ENCODE peak calls at places on chromosomes 11 and 22, in four cellular contexts. One of them, this sample, is unnamed.

GRCh38 chr11:61027141-61027840 is 55.8 kb downstream of the CD6 start:
- DNase-seq in cardiac muscle cell: no peak
- DNase-seq in HCT116: no peak
- DNase-seq in heart left ventricle: no peak
- DNase-seq in this sample: no peak

GRCh38 chr11:111845256-111846028 is 25.9 kb downstream of the ALG9 start:
- DNase-seq in cardiac muscle cell: no peak
- DNase-seq in HCT116: no peak
- DNase-seq in heart left ventricle: no peak
- DNase-seq in this sample: no peak

GRCh38 chr11:111414267-111414931 is 35.3 kb upstream of the POU2AF1 start:
- DNase-seq in cardiac muscle cell: no peak
- DNase-seq in HCT116: no peak
- DNase-seq in heart left ventricle: no peak
- DNase-seq in this sample: no peak

GRCh38 chr11:11843642-11844041 is 1.9 kb downstream of the USP47 start:
- DNase-seq in cardiac muscle cell: no peak
- DNase-seq in HCT116: no peak
- DNase-seq in heart left ventricle: no peak
- DNase-seq in this sample: no peak

GRCh38 chr22:38167988-38168407 is 13.6 kb downstream of the PLA2G6 start:
- DNase-seq in cardiac muscle cell: no peak
- DNase-seq in HCT116: no peak
- DNase-seq in heart left ventricle: peak; percentile 93
- DNase-seq in this sample: peak; percentile 80

GRCh38 chr11:9060700-9061111 is 30.7 kb downstream of the SCUBE2 start:
- DNase-seq in cardiac muscle cell: peak; percentile 17
- DNase-seq in HCT116: no peak
- DNase-seq in heart left ventricle: no peak
- DNase-seq in this sample: no peak

GRCh38 chr11:69088676-69089146 is 40.0 kb downstream of the TPCN2 start:
- DNase-seq in cardiac muscle cell: peak; percentile 84
- DNase-seq in HCT116: peak; percentile 75
- DNase-seq in heart left ventricle: peak; percentile 69
- DNase-seq in this sample: peak; percentile 53

GRCh38 chr11:9574806-9575530 is 1.5 kb downstream of the WEE1 start:
- DNase-seq in cardiac muscle cell: peak; percentile 90
- DNase-seq in HCT116: peak; percentile 56
- DNase-seq in heart left ventricle: peak; percentile 65
- DNase-seq in this sample: peak; percentile 84

GRCh38 chr22:37848587-37849088 is 581 bp upstream of the EIF3L start:
- DNase-seq in cardiac muscle cell: no peak
- DNase-seq in HCT116: peak; percentile 31
- DNase-seq in heart left ventricle: no peak
- DNase-seq in this sample: no peak

GRCh38 chr11:23723861-23724260 is 773.0 kb upstream of the LUZP2 start:
- DNase-seq in cardiac muscle cell: no peak
- DNase-seq in HCT116: no peak
- DNase-seq in heart left ventricle: no peak
- DNase-seq in this sample: no peak

GRCh38 chr22:23565288-23565941 is 14.7 kb downstream of the IGLL1 start:
- DNase-seq in cardiac muscle cell: peak; percentile 64
- DNase-seq in HCT116: peak; percentile 4
- DNase-seq in heart left ventricle: no peak
- DNase-seq in this sample: no peak

GRCh38 chr11:9091044-9091936 is at the start of gene SCUBE2:
- DNase-seq in cardiac muscle cell: peak; percentile 35
- DNase-seq in HCT116: no peak
- DNase-seq in heart left ventricle: no peak
- DNase-seq in this sample: no peak

GRCh38 chr11:11426226-11426915 is 73.3 kb upstream of the CSNK2A3 start:
- DNase-seq in cardiac muscle cell: no peak
- DNase-seq in HCT116: no peak
- DNase-seq in heart left ventricle: no peak
- DNase-seq in this sample: no peak

GRCh38 chr22:23763579-23764331 is 965 bp downstream of the C22orf15 start:
- DNase-seq in cardiac muscle cell: peak; percentile 44
- DNase-seq in HCT116: no peak
- DNase-seq in heart left ventricle: no peak
- DNase-seq in this sample: no peak

GRCh38 chr11:130449246-130449990 is 973 bp downstream of the ADAMTS15 start:
- DNase-seq in cardiac muscle cell: peak; percentile 52
- DNase-seq in HCT116: no peak
- DNase-seq in heart left ventricle: no peak
- DNase-seq in this sample: no peak

GRCh38 chr11:94780432-94780831 is 12.3 kb downstream of the AMOTL1 start:
- DNase-seq in cardiac muscle cell: no peak
- DNase-seq in HCT116: no peak
- DNase-seq in heart left ventricle: no peak
- DNase-seq in this sample: no peak

GRCh38 chr11:57644748-57645715 is 4.7 kb downstream of the YPEL4 start:
- DNase-seq in cardiac muscle cell: peak; percentile 86
- DNase-seq in HCT116: peak; percentile 71
- DNase-seq in heart left ventricle: peak; percentile 74
- DNase-seq in this sample: no peak

GRCh38 chr11:7548659-7549283 is 35.0 kb downstream of the PPFIBP2 start:
- DNase-seq in cardiac muscle cell: peak; percentile 46
- DNase-seq in HCT116: peak; percentile 16
- DNase-seq in heart left ventricle: no peak
- DNase-seq in this sample: no peak

DNA sequence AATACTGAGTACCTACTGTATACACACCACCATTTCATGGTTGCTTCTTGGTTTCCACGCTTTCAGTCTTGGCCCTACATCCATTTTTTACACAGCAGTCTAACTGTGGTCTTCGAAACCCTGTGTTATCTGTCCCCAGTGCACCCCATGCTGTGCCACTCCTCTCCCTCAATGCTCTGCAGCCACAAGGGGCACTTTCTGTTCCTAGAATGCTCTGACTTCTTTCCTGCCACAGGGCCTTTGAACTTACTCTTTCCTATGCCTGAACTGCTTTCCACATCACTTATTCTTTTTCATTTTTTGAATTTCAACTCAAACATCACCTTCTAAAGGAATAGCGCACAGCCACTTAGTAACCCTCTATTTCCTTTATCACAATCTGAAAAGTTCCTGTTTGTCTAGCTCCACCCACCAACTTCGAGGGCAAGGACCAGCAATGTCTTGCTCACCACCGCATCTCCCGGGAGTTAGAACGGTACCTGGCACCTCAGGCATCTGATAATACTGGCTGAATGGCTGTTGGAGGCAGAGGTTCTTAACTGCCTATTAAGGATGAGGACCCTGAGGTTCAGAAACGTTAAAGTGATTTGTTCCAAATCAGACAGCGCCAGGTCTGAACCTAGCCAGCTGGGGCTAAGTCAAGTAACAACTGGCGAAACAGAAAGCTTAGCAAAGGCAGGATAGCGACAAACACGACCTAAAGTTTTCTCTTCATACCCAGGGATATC is 568 bp downstream of the ALG8 start:
- DNase-seq in cardiac muscle cell: no peak
- DNase-seq in HCT116: peak; percentile 4
- DNase-seq in heart left ventricle: no peak
- DNase-seq in this sample: no peak
- TF ChIP-seq CTCF in cardiac muscle cell: no peak
- TF ChIP-seq CTCF in HCT116: no peak
- TF ChIP-seq CTCF in heart left ventricle: no peak
- TF ChIP-seq CTCF in this sample: no peak

GRCh38 chr11:114165326-114166230 is 106.1 kb downstream of the ZBTB16 start:
- DNase-seq in cardiac muscle cell: no peak
- DNase-seq in HCT116: no peak
- DNase-seq in heart left ventricle: no peak
- DNase-seq in this sample: peak; percentile 85

GRCh38 chr11:114164546-114164945 is 105.0 kb downstream of the ZBTB16 start:
- DNase-seq in cardiac muscle cell: no peak
- DNase-seq in HCT116: no peak
- DNase-seq in heart left ventricle: no peak
- DNase-seq in this sample: no peak

GRCh38 chr11:114162719-114163123 is 103.2 kb downstream of the ZBTB16 start:
- DNase-seq in cardiac muscle cell: peak; percentile 74
- DNase-seq in HCT116: no peak
- DNase-seq in heart left ventricle: peak; percentile 95
- DNase-seq in this sample: peak; percentile 100

GRCh38 chr11:114163231-114163631 is 103.7 kb downstream of the ZBTB16 start:
- DNase-seq in cardiac muscle cell: no peak
- DNase-seq in HCT116: no peak
- DNase-seq in heart left ventricle: no peak
- DNase-seq in this sample: no peak

DNA sequence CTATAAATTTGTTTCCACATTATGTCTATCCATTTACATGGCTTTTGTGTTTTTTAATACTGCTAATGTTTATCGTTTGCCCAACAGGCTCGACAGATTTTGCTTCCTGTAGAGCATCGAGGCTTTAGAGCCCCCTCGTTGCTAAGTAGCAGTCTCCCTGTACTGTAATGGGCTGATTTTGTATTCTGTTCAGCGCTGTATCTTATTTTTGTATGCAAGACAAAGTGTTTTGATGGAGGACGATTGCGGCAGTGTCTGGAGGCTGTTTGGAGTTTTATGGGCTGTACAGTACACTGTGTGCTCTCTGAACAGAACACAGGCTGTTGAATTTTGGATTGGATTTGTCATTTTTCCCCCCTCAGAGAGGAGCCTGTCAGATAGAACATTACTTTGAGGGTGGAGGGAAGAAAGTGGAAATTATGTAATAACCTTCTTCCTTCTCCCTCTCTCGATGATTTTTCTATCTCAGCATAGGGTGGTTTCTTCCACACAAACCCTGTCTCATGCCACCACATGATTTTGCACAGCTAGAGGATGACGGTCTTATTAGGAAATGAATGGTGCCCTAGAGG is 104.4 kb downstream of the ZBTB16 start:
- DNase-seq in cardiac muscle cell: no peak
- DNase-seq in HCT116: no peak
- DNase-seq in heart left ventricle: no peak
- DNase-seq in this sample: peak; percentile 78
- H3K4me3 ChIP-seq in cardiac muscle cell: no peak overlapping the region
- H3K4me3 ChIP-seq in HCT116: no peak overlapping the region
- H3K4me3 ChIP-seq in heart left ventricle: peak overlapping the region; percentile 37
- H3K4me3 ChIP-seq in this sample: peak overlapping the region; percentile 5

GRCh38 chr11:75534291-75535038 is 8.7 kb upstream of the GDPD5 start:
- DNase-seq in cardiac muscle cell: no peak
- DNase-seq in HCT116: peak; percentile 33
- DNase-seq in heart left ventricle: no peak
- DNase-seq in this sample: no peak
- TF ChIP-seq CTCF in cardiac muscle cell: no peak
- TF ChIP-seq CTCF in HCT116: no peak
- TF ChIP-seq CTCF in heart left ventricle: no peak
- TF ChIP-seq CTCF in this sample: no peak

DNA sequence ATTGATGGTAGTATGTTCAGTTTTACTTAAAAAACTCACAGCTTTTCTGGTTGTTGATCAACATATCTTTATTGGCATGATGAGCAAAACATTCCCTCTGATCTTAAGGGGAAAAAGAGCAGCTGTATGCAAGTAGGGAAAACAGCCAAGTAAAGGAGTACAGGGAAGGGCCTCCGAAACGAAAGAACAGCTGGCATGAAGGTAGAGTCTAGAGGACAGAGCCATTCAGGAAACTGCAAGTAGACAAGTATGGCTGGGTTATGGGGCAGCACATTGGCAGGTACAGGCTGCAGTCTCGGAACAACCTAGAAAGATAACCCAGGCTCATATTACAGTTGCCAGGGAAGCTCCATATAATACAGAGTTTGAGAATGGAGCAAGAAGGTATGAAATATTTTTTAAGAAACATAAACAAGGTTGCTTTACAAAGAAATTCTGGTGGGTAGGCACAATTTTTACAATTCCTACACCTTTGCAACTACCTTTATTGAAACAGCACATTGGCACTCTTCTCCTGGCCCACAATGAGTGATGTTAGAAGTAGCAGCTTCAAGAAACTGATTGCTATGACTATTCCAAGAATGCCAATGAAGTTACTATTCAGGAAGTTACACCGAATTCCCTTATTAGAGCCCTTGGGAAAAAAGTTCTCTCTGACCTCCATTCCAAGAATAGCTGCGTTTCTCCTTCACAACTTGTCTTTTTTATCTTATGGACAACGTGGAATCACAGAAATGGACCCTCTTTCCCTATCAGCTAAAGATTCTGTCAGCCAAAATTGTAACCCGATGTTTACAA is 45.2 kb downstream of the LGR4 start:
- DNase-seq in cardiac muscle cell: no peak
- DNase-seq in HCT116: no peak
- DNase-seq in heart left ventricle: no peak
- DNase-seq in this sample: no peak
- H3K4me3 ChIP-seq in cardiac muscle cell: no peak overlapping the region
- H3K4me3 ChIP-seq in HCT116: no peak overlapping the region
- H3K4me3 ChIP-seq in heart left ventricle: no peak overlapping the region
- H3K4me3 ChIP-seq in this sample: no peak overlapping the region

GRCh38 chr11:119371778-119372182 is 9.7 kb downstream of the USP2 start:
- DNase-seq in cardiac muscle cell: no peak
- DNase-seq in HCT116: no peak
- DNase-seq in heart left ventricle: peak; percentile 67
- DNase-seq in this sample: no peak
- TF ChIP-seq CTCF in cardiac muscle cell: no peak
- TF ChIP-seq CTCF in HCT116: peak; percentile 70
- TF ChIP-seq CTCF in heart left ventricle: no peak
- TF ChIP-seq CTCF in this sample: peak; percentile 25

GRCh38 chr11:2791521-2792375 is 92.0 kb upstream of the KCNQ1OT1 start:
- DNase-seq in cardiac muscle cell: no peak
- DNase-seq in HCT116: no peak
- DNase-seq in heart left ventricle: peak; percentile 29
- DNase-seq in this sample: no peak
- H3K4me3 ChIP-seq in cardiac muscle cell: no peak overlapping the region
- H3K4me3 ChIP-seq in HCT116: no peak overlapping the region
- H3K4me3 ChIP-seq in heart left ventricle: peak overlapping the region; percentile 58
- H3K4me3 ChIP-seq in this sample: no peak overlapping the region

GRCh38 chr11:67354314-67355022 is 1.1 kb upstream of the POLD4 start:
- DNase-seq in cardiac muscle cell: no peak
- DNase-seq in HCT116: peak; percentile 92
- DNase-seq in heart left ventricle: peak; percentile 91
- DNase-seq in this sample: no peak
- TF ChIP-seq CTCF in cardiac muscle cell: peak; percentile 4
- TF ChIP-seq CTCF in HCT116: no peak
- TF ChIP-seq CTCF in heart left ventricle: no peak
- TF ChIP-seq CTCF in this sample: no peak

GRCh38 chr11:117905524-117905923 is 23.7 kb downstream of the TMPRSS13 start:
- DNase-seq in cardiac muscle cell: no peak
- DNase-seq in HCT116: no peak
- DNase-seq in heart left ventricle: no peak
- DNase-seq in this sample: no peak

GRCh38 chr11:117908261-117908895 is 20.8 kb downstream of the TMPRSS13 start:
- DNase-seq in cardiac muscle cell: no peak
- DNase-seq in HCT116: no peak
- DNase-seq in heart left ventricle: no peak
- DNase-seq in this sample: no peak

GRCh38 chr11:117906710-117907109 is 22.5 kb downstream of the TMPRSS13 start:
- DNase-seq in cardiac muscle cell: no peak
- DNase-seq in HCT116: no peak
- DNase-seq in heart left ventricle: no peak
- DNase-seq in this sample: no peak

GRCh38 chr11:117908959-117909610 is 20.1 kb downstream of the TMPRSS13 start:
- DNase-seq in cardiac muscle cell: peak; percentile 51
- DNase-seq in HCT116: no peak
- DNase-seq in heart left ventricle: no peak
- DNase-seq in this sample: no peak

GRCh38 chr11:117907276-117908110 is 21.7 kb downstream of the TMPRSS13 start:
- DNase-seq in cardiac muscle cell: peak; percentile 83
- DNase-seq in HCT116: peak; percentile 94
- DNase-seq in heart left ventricle: peak; percentile 86
- DNase-seq in this sample: peak; percentile 85
- H3K4me3 ChIP-seq in cardiac muscle cell: no peak overlapping the region
- H3K4me3 ChIP-seq in HCT116: peak overlapping the region; percentile 52
- H3K4me3 ChIP-seq in heart left ventricle: peak overlapping the region; percentile 16
- H3K4me3 ChIP-seq in this sample: peak overlapping the region; percentile 39

GRCh38 chr11:88337342-88338222 is at the start of gene CTSC:
- DNase-seq in cardiac muscle cell: peak; percentile 96
- DNase-seq in HCT116: peak; percentile 53
- DNase-seq in heart left ventricle: peak; percentile 94
- DNase-seq in this sample: peak; percentile 10
- TF ChIP-seq CTCF in cardiac muscle cell: no peak
- TF ChIP-seq CTCF in HCT116: no peak
- TF ChIP-seq CTCF in heart left ventricle: no peak
- TF ChIP-seq CTCF in this sample: no peak